ENCODE peak calls at places on chromosome 15, in ten cellular contexts. H is lower leg skin; O is ascending aorta; V is CD8-positive, alpha-beta T cell; C is fibroblast of pulmonary artery; D is transverse colon; E is lung; G is hepatocyte; N is HFF-Myc; L is fibroblast of lung. U is an unnamed sample.

GRCh38 chr15:90718232-90718631 is 1.1 kb downstream of the BLM start:
- DNase-seq in H (no peak), O (no peak), V (no peak), C (no peak), D (no peak), E (no peak), G (no peak), N (no peak), L (no peak), U (no peak)

GRCh38 chr15:62873203-62873602 is 169.3 kb upstream of the TPM1 start:
- DNase-seq in H (no peak), O (no peak), V (no peak), C (no peak), D (no peak), E (no peak), G (no peak), N (no peak), L (no peak), U (no peak)

GRCh38 chr15:32982001-32982400 is 212.5 kb downstream of the FMN1 start:
- DNase-seq in H (no peak), O (no peak), V (no peak), C (no peak), D (no peak), E (no peak), G (no peak), N (peak), L (no peak), U (peak)

GRCh38 chr15:42608767-42609488 is 33.5 kb downstream of the STARD9 start:
- DNase-seq in H (no peak), O (no peak), V (no peak), C (no peak), D (no peak), E (no peak), G (no peak), N (no peak), L (no peak), U (no peak)

GRCh38 chr15:73956276-73957086 is 30.2 kb downstream of the LOXL1 start:
- DNase-seq in H (no peak), O (peak), V (no peak), C (peak), D (no peak), E (no peak), G (peak), N (peak), L (peak), U (peak)

GRCh38 chr15:59931642-59932296 is 72.3 kb upstream of the FOXB1 start:
- DNase-seq in H (no peak), O (no peak), V (no peak), C (no peak), D (no peak), E (no peak), G (no peak), N (no peak), L (no peak), U (no peak)

GRCh38 chr15:91861223-91861622 is 7.7 kb downstream of the SLCO3A1 start:
- DNase-seq in H (no peak), O (peak), V (no peak), C (no peak), D (no peak), E (no peak), G (no peak), N (no peak), L (no peak), U (no peak)

GRCh38 chr15:74727727-74728126 is 2.4 kb upstream of the CYP1A1 start:
- DNase-seq in H (no peak), O (no peak), V (no peak), C (no peak), D (no peak), E (no peak), G (no peak), N (no peak), L (no peak), U (no peak)

GRCh38 chr15:80689297-80689696 is 5.8 kb upstream of the ABHD17C start:
- DNase-seq in H (no peak), O (no peak), V (no peak), C (no peak), D (no peak), E (no peak), G (no peak), N (no peak), L (no peak), U (no peak)

GRCh38 chr15:93028632-93029612 is 60.1 kb downstream of the RGMA start:
- DNase-seq in H (peak), O (peak), V (no peak), C (peak), D (peak), E (peak), G (peak), N (no peak), L (peak), U (peak)

GRCh38 chr15:83283813-83284562 is 476 bp downstream of the BNC1 start:
- DNase-seq in H (no peak), O (no peak), V (no peak), C (peak), D (no peak), E (no peak), G (peak), N (no peak), L (peak), U (no peak)

GRCh38 chr15:83285979-83286553 is 1.6 kb upstream of the BNC1 start:
- DNase-seq in H (no peak), O (no peak), V (no peak), C (peak), D (no peak), E (no peak), G (peak), N (peak), L (peak), U (peak)

GRCh38 chr15:83284563-83285283 is at the start of gene BNC1:
- DNase-seq in H (no peak), O (no peak), V (no peak), C (peak), D (no peak), E (no peak), G (peak), N (no peak), L (no peak), U (no peak)

GRCh38 chr15:83287541-83288027 is 3.1 kb upstream of the BNC1 start:
- DNase-seq in H (no peak), O (no peak), V (no peak), C (peak), D (no peak), E (no peak), G (no peak), N (peak), L (peak), U (peak)

DNA sequence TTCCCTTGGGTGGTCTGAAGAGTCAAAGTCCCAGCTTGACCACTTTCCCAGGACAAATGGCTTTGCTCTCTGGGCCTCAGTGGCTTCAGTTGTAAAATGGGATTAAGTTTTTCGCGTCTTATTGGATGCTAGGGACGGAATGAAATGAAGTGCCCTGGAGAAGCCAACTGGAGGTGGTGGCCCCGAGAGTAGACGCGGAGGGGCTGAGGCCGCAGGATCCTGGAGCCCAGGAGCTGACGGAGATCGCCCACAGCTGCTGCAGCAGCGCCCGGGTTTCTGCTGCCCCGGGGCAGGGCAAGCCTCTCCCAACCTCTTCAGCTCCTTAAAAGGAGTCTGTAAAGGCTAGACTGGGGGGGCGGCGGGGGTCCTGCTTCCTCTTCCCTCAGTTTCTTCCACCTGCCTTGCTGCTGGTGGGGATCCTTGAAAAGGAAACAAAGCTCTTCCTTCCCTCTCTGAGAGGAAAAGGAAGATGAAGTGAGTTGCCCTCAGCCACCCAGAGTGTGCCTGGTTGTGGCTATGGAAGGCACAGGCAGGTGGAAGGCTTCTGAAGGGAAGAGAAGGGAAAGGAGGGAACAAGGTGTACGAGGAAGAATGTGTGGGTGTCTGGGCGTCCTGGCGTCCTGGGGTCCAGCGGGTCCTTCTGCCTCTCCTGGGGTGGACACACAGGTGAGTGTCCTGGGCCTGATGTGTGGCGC is 967 bp upstream of the BNC1 start:
- DNase-seq in H (no peak), O (no peak), V (no peak), C (no peak), D (no peak), E (no peak), G (no peak), N (no peak), L (no peak), U (no peak)
- H3K4me3 ChIP-seq in H (no peak), O (no peak), V (no peak), C (peak), D (no peak), E (no peak), G (no peak), N (no peak), L (peak), U (no peak)

GRCh38 chr15:69060041-69060481 is 45.6 kb downstream of the NOX5 start:
- DNase-seq in H (no peak), O (no peak), V (no peak), C (no peak), D (peak), E (no peak), G (no peak), N (no peak), L (no peak), U (no peak)

GRCh38 chr15:69064649-69065048 is 50.2 kb downstream of the NOX5 start:
- DNase-seq in H (no peak), O (peak), V (no peak), C (no peak), D (no peak), E (no peak), G (no peak), N (no peak), L (no peak), U (no peak)

GRCh38 chr15:69059170-69059943 is 44.9 kb downstream of the NOX5 start:
- DNase-seq in H (peak), O (peak), V (peak), C (peak), D (peak), E (peak), G (peak), N (peak), L (peak), U (peak)

GRCh38 chr15:69060744-69061143 is 46.2 kb downstream of the NOX5 start:
- DNase-seq in H (no peak), O (no peak), V (no peak), C (no peak), D (no peak), E (no peak), G (no peak), N (no peak), L (no peak), U (no peak)

GRCh38 chr15:69061414-69061842 is 46.9 kb downstream of the NOX5 start:
- DNase-seq in H (no peak), O (peak), V (no peak), C (no peak), D (no peak), E (no peak), G (no peak), N (no peak), L (no peak), U (no peak)
- TF ChIP-seq CTCF in H (no peak), O (no peak), V (no peak), C (peak), D (no peak), E (no peak), G (no peak), N (no peak), L (no peak), U (no peak)

GRCh38 chr15:57592836-57593420 is 1.2 kb downstream of the MYZAP start:
- DNase-seq in H (no peak), O (no peak), V (no peak), C (no peak), D (no peak), E (no peak), G (no peak), N (no peak), L (no peak), U (no peak)
- H3K4me3 ChIP-seq in H (no peak), O (no peak), V (no peak), C (no peak), D (no peak), E (peak), G (peak), N (no peak), L (no peak), U (no peak)

DNA sequence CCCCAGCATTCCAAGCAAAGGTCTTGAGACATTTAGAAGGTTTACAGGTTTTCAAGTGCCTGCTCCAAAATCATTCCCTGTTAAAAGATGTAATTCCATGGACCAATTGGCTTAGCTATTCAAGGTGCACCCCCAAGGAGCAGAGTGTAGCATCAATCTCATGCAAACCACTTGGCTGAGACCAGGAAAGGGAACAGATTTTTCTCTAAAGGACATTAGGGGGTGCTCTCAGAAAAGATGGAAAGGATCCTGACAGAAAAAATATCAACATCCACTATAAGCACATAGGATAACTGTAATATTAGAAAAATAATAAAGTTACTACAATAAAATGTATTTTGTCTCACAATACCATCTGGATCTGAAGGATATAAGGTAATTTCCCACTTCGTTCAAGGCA is 328.0 kb upstream of the CDIN1 start:
- DNase-seq in H (no peak), O (no peak), V (no peak), C (peak), D (no peak), E (no peak), G (no peak), N (no peak), L (peak), U (no peak)
- TF ChIP-seq CTCF in H (no peak), O (no peak), V (no peak), C (peak), D (no peak), E (no peak), G (no peak), N (no peak), L (peak), U (peak)

GRCh38 chr15:76916369-76916768 is 11.2 kb upstream of the SCAPER start:
- DNase-seq in H (no peak), O (no peak), V (no peak), C (no peak), D (no peak), E (no peak), G (no peak), N (no peak), L (no peak), U (no peak)
- H3K4me3 ChIP-seq in H (no peak), O (no peak), V (no peak), C (no peak), D (no peak), E (no peak), G (no peak), N (no peak), L (no peak), U (no peak)

GRCh38 chr15:101022876-101023275 is 103.7 kb downstream of the LRRK1 start:
- DNase-seq in H (peak), O (peak), V (no peak), C (no peak), D (no peak), E (peak), G (no peak), N (no peak), L (no peak), U (no peak)

GRCh38 chr15:101022306-101022705 is 103.1 kb downstream of the LRRK1 start:
- DNase-seq in H (peak), O (peak), V (no peak), C (no peak), D (peak), E (peak), G (no peak), N (no peak), L (no peak), U (no peak)

GRCh38 chr15:101024111-101024695 is 105.0 kb downstream of the LRRK1 start:
- DNase-seq in H (peak), O (peak), V (no peak), C (peak), D (peak), E (peak), G (peak), N (no peak), L (peak), U (no peak)

GRCh38 chr15:101024709-101025108 is 105.6 kb downstream of the LRRK1 start:
- DNase-seq in H (peak), O (peak), V (no peak), C (no peak), D (peak), E (peak), G (no peak), N (no peak), L (no peak), U (no peak)

DNA sequence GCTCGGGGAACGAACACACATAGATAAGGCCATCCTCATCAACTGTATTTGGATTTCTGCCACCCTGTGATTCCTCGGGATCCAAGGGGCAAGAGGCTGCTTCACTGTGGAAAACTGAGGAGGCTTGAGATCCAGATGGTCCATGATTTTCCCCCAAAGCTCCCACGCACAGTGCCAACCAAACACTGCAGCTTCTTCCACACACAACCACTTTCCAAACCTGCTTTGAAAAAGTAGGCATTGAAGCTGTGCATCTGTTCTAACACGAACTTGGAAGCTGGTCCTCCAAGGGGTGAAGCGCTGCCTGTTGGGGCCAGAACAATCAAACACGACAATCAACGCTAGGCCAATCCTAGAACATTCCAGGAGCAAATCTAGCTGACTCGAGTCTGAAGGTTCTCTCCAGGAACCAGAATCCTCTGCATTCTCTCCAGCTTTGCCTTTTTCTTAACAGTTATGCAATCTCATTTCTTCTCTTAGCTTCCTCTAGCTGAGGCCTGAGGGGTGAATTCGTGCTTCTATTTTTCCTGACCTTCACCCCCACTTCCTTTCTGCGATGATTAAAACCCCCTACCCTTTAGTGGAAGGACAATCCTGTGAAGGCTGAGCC is 104.4 kb downstream of the LRRK1 start:
- DNase-seq in H (peak), O (peak), V (no peak), C (no peak), D (peak), E (peak), G (no peak), N (no peak), L (no peak), U (no peak)
- TF ChIP-seq CTCF in H (no peak), O (no peak), V (no peak), C (no peak), D (no peak), E (no peak), G (no peak), N (no peak), L (no peak), U (no peak)

GRCh38 chr15:52481915-52482314 is 46.8 kb downstream of the MYO5A start:
- DNase-seq in H (no peak), O (no peak), V (peak), C (peak), D (peak), E (no peak), G (no peak), N (peak), L (peak), U (peak)
- H3K4me3 ChIP-seq in H (no peak), O (no peak), V (peak), C (no peak), D (no peak), E (no peak), G (no peak), N (no peak), L (no peak), U (no peak)

U was measured in BJ.